ENCODE peak calls at places on chromosome 22, in nine cellular contexts. One of them, this sample, is unnamed.

GRCh38 chr22:18954333-18954732 is 18.2 kb upstream of the PRODH start:
- DNase-seq in upper lobe of right lung: peak; percentile 84
- DNase-seq in ovary: peak; percentile 42
- DNase-seq in fibroblast of villous mesenchyme: peak; percentile 40
- DNase-seq in GM12865: peak; percentile 51
- DNase-seq in suprapubic skin: peak; percentile 82
- DNase-seq in left ventricle myocardium inferior: peak; percentile 67
- DNase-seq in astrocyte of the cerebellum: peak; percentile 6
- DNase-seq in CD4-positive, alpha-beta T cell: peak; percentile 38
- DNase-seq in this sample: peak; percentile 88

GRCh38 chr22:22185217-22185616 is 59.4 kb upstream of the VPREB1 start:
- DNase-seq in upper lobe of right lung: no peak
- DNase-seq in ovary: no peak
- DNase-seq in fibroblast of villous mesenchyme: no peak
- DNase-seq in GM12865: no peak
- DNase-seq in suprapubic skin: no peak
- DNase-seq in left ventricle myocardium inferior: no peak
- DNase-seq in astrocyte of the cerebellum: no peak
- DNase-seq in CD4-positive, alpha-beta T cell: no peak
- DNase-seq in this sample: no peak

GRCh38 chr22:27312567-27313507 is 488.7 kb downstream of the MN1 start:
- DNase-seq in upper lobe of right lung: no peak
- DNase-seq in ovary: no peak
- DNase-seq in fibroblast of villous mesenchyme: no peak
- DNase-seq in GM12865: no peak
- DNase-seq in suprapubic skin: no peak
- DNase-seq in left ventricle myocardium inferior: no peak
- DNase-seq in astrocyte of the cerebellum: no peak
- DNase-seq in CD4-positive, alpha-beta T cell: no peak
- DNase-seq in this sample: no peak

GRCh38 chr22:30562391-30562790 is 12.1 kb downstream of the GAL3ST1 start:
- DNase-seq in upper lobe of right lung: no peak
- DNase-seq in ovary: no peak
- DNase-seq in fibroblast of villous mesenchyme: no peak
- DNase-seq in GM12865: no peak
- DNase-seq in suprapubic skin: no peak
- DNase-seq in left ventricle myocardium inferior: no peak
- DNase-seq in astrocyte of the cerebellum: no peak
- DNase-seq in CD4-positive, alpha-beta T cell: no peak
- DNase-seq in this sample: no peak

GRCh38 chr22:21697021-21697771 is 31.4 kb downstream of the PPIL2 start:
- DNase-seq in upper lobe of right lung: no peak
- DNase-seq in ovary: no peak
- DNase-seq in fibroblast of villous mesenchyme: no peak
- DNase-seq in GM12865: no peak
- DNase-seq in suprapubic skin: no peak
- DNase-seq in left ventricle myocardium inferior: no peak
- DNase-seq in astrocyte of the cerebellum: no peak
- DNase-seq in CD4-positive, alpha-beta T cell: no peak
- DNase-seq in this sample: no peak

GRCh38 chr22:36331912-36332622 is 55.7 kb downstream of the MYH9 start:
- DNase-seq in upper lobe of right lung: peak; percentile 82
- DNase-seq in ovary: peak; percentile 73
- DNase-seq in fibroblast of villous mesenchyme: no peak
- DNase-seq in GM12865: peak; percentile 75
- DNase-seq in suprapubic skin: no peak
- DNase-seq in left ventricle myocardium inferior: peak; percentile 83
- DNase-seq in astrocyte of the cerebellum: no peak
- DNase-seq in CD4-positive, alpha-beta T cell: peak; percentile 65
- DNase-seq in this sample: no peak

GRCh38 chr22:26669060-26669481 is 11.7 kb downstream of the MIAT start:
- DNase-seq in upper lobe of right lung: no peak
- DNase-seq in ovary: no peak
- DNase-seq in fibroblast of villous mesenchyme: peak; percentile 52
- DNase-seq in GM12865: peak; percentile 56
- DNase-seq in suprapubic skin: no peak
- DNase-seq in left ventricle myocardium inferior: no peak
- DNase-seq in astrocyte of the cerebellum: no peak
- DNase-seq in CD4-positive, alpha-beta T cell: no peak
- DNase-seq in this sample: peak; percentile 80

GRCh38 chr22:40325315-40325714 is 21.0 kb upstream of the ADSL start:
- DNase-seq in upper lobe of right lung: no peak
- DNase-seq in ovary: no peak
- DNase-seq in fibroblast of villous mesenchyme: no peak
- DNase-seq in GM12865: peak; percentile 13
- DNase-seq in suprapubic skin: no peak
- DNase-seq in left ventricle myocardium inferior: no peak
- DNase-seq in astrocyte of the cerebellum: no peak
- DNase-seq in CD4-positive, alpha-beta T cell: peak; percentile 56
- DNase-seq in this sample: no peak

GRCh38 chr22:29797351-29797750 is 30.2 kb downstream of the UQCR10 start:
- DNase-seq in upper lobe of right lung: no peak
- DNase-seq in ovary: no peak
- DNase-seq in fibroblast of villous mesenchyme: no peak
- DNase-seq in GM12865: peak; percentile 87
- DNase-seq in suprapubic skin: no peak
- DNase-seq in left ventricle myocardium inferior: no peak
- DNase-seq in astrocyte of the cerebellum: no peak
- DNase-seq in CD4-positive, alpha-beta T cell: no peak
- DNase-seq in this sample: no peak

GRCh38 chr22:30232716-30233218 is 13.8 kb downstream of the LIF start:
- DNase-seq in upper lobe of right lung: no peak
- DNase-seq in ovary: no peak
- DNase-seq in fibroblast of villous mesenchyme: no peak
- DNase-seq in GM12865: no peak
- DNase-seq in suprapubic skin: no peak
- DNase-seq in left ventricle myocardium inferior: no peak
- DNase-seq in astrocyte of the cerebellum: peak; percentile 75
- DNase-seq in CD4-positive, alpha-beta T cell: no peak
- DNase-seq in this sample: no peak

GRCh38 chr22:36211237-36211881 is 9.8 kb upstream of the APOL4 start:
- DNase-seq in upper lobe of right lung: no peak
- DNase-seq in ovary: no peak
- DNase-seq in fibroblast of villous mesenchyme: peak; percentile 38
- DNase-seq in GM12865: peak; percentile 55
- DNase-seq in suprapubic skin: no peak
- DNase-seq in left ventricle myocardium inferior: no peak
- DNase-seq in astrocyte of the cerebellum: peak; percentile 81
- DNase-seq in CD4-positive, alpha-beta T cell: no peak
- DNase-seq in this sample: no peak

DNA sequence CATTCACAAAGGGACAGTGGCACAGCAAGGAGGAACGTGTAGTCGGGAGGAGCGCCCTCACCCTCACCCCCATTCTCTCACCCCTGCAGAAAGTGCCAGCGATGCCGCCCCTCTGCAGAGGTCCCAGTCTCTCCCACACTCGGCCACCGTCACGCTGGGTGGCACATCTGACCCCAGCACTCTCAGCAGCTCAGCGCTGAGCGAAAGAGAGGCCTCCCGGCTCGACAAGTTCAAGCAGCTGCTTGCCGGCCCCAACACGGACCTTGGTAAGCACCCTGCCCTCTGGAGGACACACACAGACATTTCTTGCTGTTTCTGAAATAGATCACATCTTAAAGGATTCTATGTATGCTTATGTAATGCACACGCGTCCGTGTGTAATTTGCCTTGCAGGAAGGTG is 34.9 kb downstream of the TBC1D22A start:
- DNase-seq in upper lobe of right lung: no peak
- DNase-seq in ovary: no peak
- DNase-seq in fibroblast of villous mesenchyme: peak; percentile 40
- DNase-seq in GM12865: peak; percentile 57
- DNase-seq in suprapubic skin: no peak
- DNase-seq in left ventricle myocardium inferior: no peak
- DNase-seq in astrocyte of the cerebellum: no peak
- DNase-seq in CD4-positive, alpha-beta T cell: no peak
- DNase-seq in this sample: peak; percentile 66
- TF ChIP-seq CTCF in upper lobe of right lung: no peak
- TF ChIP-seq CTCF in ovary: no peak
- TF ChIP-seq CTCF in fibroblast of villous mesenchyme: peak; percentile 35
- TF ChIP-seq CTCF in GM12865: peak; percentile 19
- TF ChIP-seq CTCF in suprapubic skin: peak; percentile 32
- TF ChIP-seq CTCF in left ventricle myocardium inferior: peak; percentile 28
- TF ChIP-seq CTCF in astrocyte of the cerebellum: peak; percentile 39
- TF ChIP-seq CTCF in CD4-positive, alpha-beta T cell: no peak
- TF ChIP-seq CTCF in this sample: peak; percentile 36

GRCh38 chr22:28600546-28601143 is 79.0 kb downstream of the TTC28 start:
- DNase-seq in upper lobe of right lung: no peak
- DNase-seq in ovary: no peak
- DNase-seq in fibroblast of villous mesenchyme: peak; percentile 72
- DNase-seq in GM12865: peak; percentile 64
- DNase-seq in suprapubic skin: no peak
- DNase-seq in left ventricle myocardium inferior: no peak
- DNase-seq in astrocyte of the cerebellum: peak; percentile 59
- DNase-seq in CD4-positive, alpha-beta T cell: no peak
- DNase-seq in this sample: no peak
- TF ChIP-seq CTCF in upper lobe of right lung: peak; percentile 61
- TF ChIP-seq CTCF in ovary: peak; percentile 56
- TF ChIP-seq CTCF in fibroblast of villous mesenchyme: peak; percentile 40
- TF ChIP-seq CTCF in GM12865: peak; percentile 36
- TF ChIP-seq CTCF in suprapubic skin: peak; percentile 29
- TF ChIP-seq CTCF in left ventricle myocardium inferior: peak; percentile 64
- TF ChIP-seq CTCF in astrocyte of the cerebellum: no peak
- TF ChIP-seq CTCF in CD4-positive, alpha-beta T cell: peak; percentile 82
- TF ChIP-seq CTCF in this sample: peak; percentile 70

DNA sequence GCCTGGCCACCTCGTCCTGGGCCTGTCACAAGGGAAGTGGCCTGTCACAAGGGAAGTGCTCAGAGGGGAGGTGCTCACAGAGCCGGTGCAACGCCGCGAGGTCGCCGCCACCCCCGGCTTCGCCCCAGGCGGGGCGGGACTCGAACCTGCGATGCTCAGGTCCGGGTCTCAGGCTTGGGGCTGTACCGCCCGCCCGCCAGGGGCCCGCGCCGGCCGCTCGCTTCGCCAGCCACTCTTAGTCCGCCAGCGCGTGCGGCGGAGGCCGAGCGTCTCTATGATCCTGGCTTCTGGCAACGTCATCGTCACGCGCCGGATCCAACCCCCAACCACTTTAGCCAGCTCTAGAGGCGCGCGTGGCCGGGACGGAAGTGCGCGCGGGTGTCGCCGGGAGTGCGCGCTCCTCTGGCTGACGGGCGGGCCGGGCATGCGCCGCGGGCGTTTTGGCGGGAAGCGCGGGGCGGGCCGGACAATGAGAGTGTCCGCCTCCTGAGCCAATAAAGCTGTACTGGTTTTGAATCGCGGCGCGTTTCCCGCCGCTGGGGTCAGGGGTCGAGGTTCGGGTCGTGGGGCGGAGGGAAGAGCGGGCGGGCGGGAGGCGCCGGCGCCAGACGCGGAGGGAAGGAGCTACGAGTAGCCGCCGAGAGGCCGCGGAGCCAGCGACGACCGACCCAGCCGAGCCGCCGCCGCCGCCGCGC is at the start of gene TRMT2A:
- DNase-seq in upper lobe of right lung: peak; percentile 99
- DNase-seq in ovary: peak; percentile 98
- DNase-seq in fibroblast of villous mesenchyme: peak; percentile 99
- DNase-seq in GM12865: peak; percentile 99
- DNase-seq in suprapubic skin: peak; percentile 98
- DNase-seq in left ventricle myocardium inferior: peak; percentile 99
- DNase-seq in astrocyte of the cerebellum: peak; percentile 96
- DNase-seq in CD4-positive, alpha-beta T cell: peak; percentile 95
- DNase-seq in this sample: peak; percentile 98
- TF ChIP-seq CTCF in upper lobe of right lung: peak; percentile 31
- TF ChIP-seq CTCF in ovary: no peak
- TF ChIP-seq CTCF in fibroblast of villous mesenchyme: peak; percentile 6
- TF ChIP-seq CTCF in GM12865: no peak
- TF ChIP-seq CTCF in suprapubic skin: peak; percentile 10
- TF ChIP-seq CTCF in left ventricle myocardium inferior: peak; percentile 31
- TF ChIP-seq CTCF in astrocyte of the cerebellum: no peak
- TF ChIP-seq CTCF in CD4-positive, alpha-beta T cell: no peak
- TF ChIP-seq CTCF in this sample: no peak

GRCh38 chr22:17784776-17785175 is 10.5 kb upstream of the BID start:
- DNase-seq in upper lobe of right lung: no peak
- DNase-seq in ovary: no peak
- DNase-seq in fibroblast of villous mesenchyme: no peak
- DNase-seq in GM12865: no peak
- DNase-seq in suprapubic skin: no peak
- DNase-seq in left ventricle myocardium inferior: no peak
- DNase-seq in astrocyte of the cerebellum: no peak
- DNase-seq in CD4-positive, alpha-beta T cell: no peak
- DNase-seq in this sample: no peak

GRCh38 chr22:17783773-17784480 is 9.7 kb upstream of the BID start:
- DNase-seq in upper lobe of right lung: no peak
- DNase-seq in ovary: no peak
- DNase-seq in fibroblast of villous mesenchyme: no peak
- DNase-seq in GM12865: no peak
- DNase-seq in suprapubic skin: no peak
- DNase-seq in left ventricle myocardium inferior: no peak
- DNase-seq in astrocyte of the cerebellum: no peak
- DNase-seq in CD4-positive, alpha-beta T cell: no peak
- DNase-seq in this sample: no peak

GRCh38 chr22:17786435-17787158 is 12.3 kb upstream of the BID start:
- DNase-seq in upper lobe of right lung: no peak
- DNase-seq in ovary: no peak
- DNase-seq in fibroblast of villous mesenchyme: peak; percentile 30
- DNase-seq in GM12865: no peak
- DNase-seq in suprapubic skin: no peak
- DNase-seq in left ventricle myocardium inferior: peak; percentile 85
- DNase-seq in astrocyte of the cerebellum: peak; percentile 20
- DNase-seq in CD4-positive, alpha-beta T cell: no peak
- DNase-seq in this sample: peak; percentile 78

GRCh38 chr22:17787159-17788022 is 13.1 kb upstream of the BID start:
- DNase-seq in upper lobe of right lung: no peak
- DNase-seq in ovary: no peak
- DNase-seq in fibroblast of villous mesenchyme: no peak
- DNase-seq in GM12865: no peak
- DNase-seq in suprapubic skin: no peak
- DNase-seq in left ventricle myocardium inferior: no peak
- DNase-seq in astrocyte of the cerebellum: no peak
- DNase-seq in CD4-positive, alpha-beta T cell: no peak
- DNase-seq in this sample: no peak

GRCh38 chr22:17785185-17786184 is 11.2 kb upstream of the BID start:
- DNase-seq in upper lobe of right lung: peak; percentile 85
- DNase-seq in ovary: no peak
- DNase-seq in fibroblast of villous mesenchyme: no peak
- DNase-seq in GM12865: peak; percentile 76
- DNase-seq in suprapubic skin: no peak
- DNase-seq in left ventricle myocardium inferior: peak; percentile 54
- DNase-seq in astrocyte of the cerebellum: no peak
- DNase-seq in CD4-positive, alpha-beta T cell: peak; percentile 67
- DNase-seq in this sample: peak; percentile 50
- TF ChIP-seq CTCF in upper lobe of right lung: peak; percentile 55
- TF ChIP-seq CTCF in ovary: no peak
- TF ChIP-seq CTCF in fibroblast of villous mesenchyme: peak; percentile 53
- TF ChIP-seq CTCF in GM12865: peak; percentile 75
- TF ChIP-seq CTCF in suprapubic skin: peak; percentile 2
- TF ChIP-seq CTCF in left ventricle myocardium inferior: peak; percentile 66
- TF ChIP-seq CTCF in astrocyte of the cerebellum: peak; percentile 37
- TF ChIP-seq CTCF in CD4-positive, alpha-beta T cell: peak; percentile 76
- TF ChIP-seq CTCF in this sample: peak; percentile 40